ENCODE peak calls at places on chromosomes 16 and 17, in five cellular contexts. K, B, W, C and A are unnamed samples.

GRCh38 chr16:85878875-85879274 is 20.1 kb upstream of the IRF8 start:
- DNase-seq in K (no peak), C (no peak), B (no peak), W (no peak), A (no peak)

GRCh38 chr17:19418312-19418992 is 7.4 kb downstream of the RNF112 start:
- DNase-seq in C (peak), B (no peak), W (no peak), K (no peak), A (no peak)

GRCh38 chr16:86221085-86221484 is 289.2 kb upstream of the FOXF1 start:
- DNase-seq in C (peak), W (no peak), K (no peak), B (no peak), A (no peak)

GRCh38 chr17:39661044-39661406 is 4.1 kb upstream of the TCAP start:
- DNase-seq in W (no peak), K (no peak), C (no peak), B (no peak), A (no peak)

GRCh38 chr17:4020096-4020495 is 55.9 kb upstream of the ATP2A3 start:
- DNase-seq in C (no peak), K (no peak), B (no peak), W (no peak), A (no peak)

GRCh38 chr17:28727727-28728363 is 743 bp upstream of the NEK8 start:
- DNase-seq in C (peak), K (peak), B (peak), W (no peak), A (peak)

GRCh38 chr16:15897834-15898254 is 9.4 kb upstream of the CEP20 start:
- DNase-seq in C (no peak), B (peak), W (no peak), K (no peak), A (peak)

GRCh38 chr17:28889996-28890395 is 7.5 kb downstream of the FLOT2 start:
- DNase-seq in W (no peak), K (no peak), C (no peak), B (no peak), A (no peak)

GRCh38 chr16:46949216-46949892 is 24.1 kb downstream of the DNAJA2 start:
- DNase-seq in K (no peak), W (no peak), C (no peak), B (peak), A (no peak)

GRCh38 chr16:12089492-12090161 is 113.1 kb downstream of the SNX29 start:
- DNase-seq in K (no peak), W (no peak), C (peak), B (no peak), A (peak)

GRCh38 chr17:13947499-13947898 is 121.8 kb upstream of the COX10 start:
- DNase-seq in C (no peak), B (no peak), W (no peak), K (no peak), A (no peak)

GRCh38 chr16:53886482-53887378 is 182.8 kb downstream of the FTO start:
- DNase-seq in K (no peak), B (no peak), C (no peak), W (no peak), A (no peak)

GRCh38 chr17:61314368-61315078 is 85.1 kb upstream of the TBX2 start:
- DNase-seq in C (peak), K (peak), W (no peak), B (no peak), A (no peak)

GRCh38 chr16:56874800-56875199 is 9.8 kb downstream of the SLC12A3 start:
- DNase-seq in W (no peak), K (peak), C (no peak), B (no peak), A (no peak)

GRCh38 chr16:9126609-9127008 is 35.2 kb downstream of the HAPSTR1 start:
- DNase-seq in C (no peak), W (no peak), K (no peak), B (no peak), A (no peak)

GRCh38 chr16:9125658-9126492 is 34.4 kb downstream of the HAPSTR1 start:
- DNase-seq in C (peak), K (no peak), B (no peak), W (no peak), A (no peak)

GRCh38 chr16:9123871-9124270 is 32.4 kb downstream of the HAPSTR1 start:
- DNase-seq in C (peak), B (peak), W (no peak), K (no peak), A (no peak)

GRCh38 chr16:9124444-9124843 is 33.0 kb downstream of the HAPSTR1 start:
- DNase-seq in C (peak), B (no peak), W (no peak), K (no peak), A (no peak)

GRCh38 chr16:9124908-9125584 is 33.6 kb downstream of the HAPSTR1 start:
- DNase-seq in B (no peak), W (no peak), K (no peak), C (peak), A (no peak)
- TF ChIP-seq CTCF in B (no peak), W (no peak), K (peak), C (no peak), A (no peak)

GRCh38 chr17:75182569-75183436 is at the start of gene SUMO2:
- DNase-seq in C (peak), K (peak), W (peak), B (peak), A (peak)
- TF ChIP-seq CTCF in C (peak), K (no peak), W (no peak), B (peak), A (no peak)

GRCh38 chr16:20942271-20942670 is 41.7 kb downstream of the LYRM1 start:
- DNase-seq in B (no peak), C (no peak), W (no peak), K (no peak), A (no peak)

GRCh38 chr16:20940864-20941634 is 40.5 kb downstream of the LYRM1 start:
- DNase-seq in B (no peak), C (no peak), K (no peak), W (no peak), A (no peak)

GRCh38 chr16:20946015-20946629 is 45.6 kb downstream of the LYRM1 start:
- DNase-seq in B (no peak), W (no peak), C (no peak), K (no peak), A (no peak)

GRCh38 chr16:20941635-20941926 is 41.0 kb downstream of the LYRM1 start:
- DNase-seq in K (no peak), C (no peak), B (no peak), W (no peak), A (no peak)

GRCh38 chr16:20944861-20945390 is 44.4 kb downstream of the LYRM1 start:
- DNase-seq in B (no peak), C (no peak), W (no peak), K (no peak), A (no peak)
- TF ChIP-seq CTCF in B (peak), C (peak), W (no peak), K (no peak), A (no peak)

GRCh38 chr17:75614006-75614405 is 19.2 kb upstream of the SMIM5 start:
- DNase-seq in W (no peak), B (no peak), K (peak), C (no peak), A (no peak)
- TF ChIP-seq CTCF in W (no peak), B (peak), K (peak), C (no peak), A (no peak)

GRCh38 chr17:44219126-44219635 is 294 bp downstream of the UBTF start:
- DNase-seq in K (peak), W (no peak), C (peak), B (peak), A (peak)
- TF ChIP-seq CTCF in K (peak), W (no peak), C (peak), B (no peak), A (no peak)

GRCh38 chr17:78174332-78174869 is 6.0 kb downstream of the SYNGR2 start:
- DNase-seq in W (no peak), B (no peak), K (no peak), C (peak), A (no peak)
- TF ChIP-seq CTCF in W (no peak), B (peak), K (no peak), C (peak), A (no peak)

DNA sequence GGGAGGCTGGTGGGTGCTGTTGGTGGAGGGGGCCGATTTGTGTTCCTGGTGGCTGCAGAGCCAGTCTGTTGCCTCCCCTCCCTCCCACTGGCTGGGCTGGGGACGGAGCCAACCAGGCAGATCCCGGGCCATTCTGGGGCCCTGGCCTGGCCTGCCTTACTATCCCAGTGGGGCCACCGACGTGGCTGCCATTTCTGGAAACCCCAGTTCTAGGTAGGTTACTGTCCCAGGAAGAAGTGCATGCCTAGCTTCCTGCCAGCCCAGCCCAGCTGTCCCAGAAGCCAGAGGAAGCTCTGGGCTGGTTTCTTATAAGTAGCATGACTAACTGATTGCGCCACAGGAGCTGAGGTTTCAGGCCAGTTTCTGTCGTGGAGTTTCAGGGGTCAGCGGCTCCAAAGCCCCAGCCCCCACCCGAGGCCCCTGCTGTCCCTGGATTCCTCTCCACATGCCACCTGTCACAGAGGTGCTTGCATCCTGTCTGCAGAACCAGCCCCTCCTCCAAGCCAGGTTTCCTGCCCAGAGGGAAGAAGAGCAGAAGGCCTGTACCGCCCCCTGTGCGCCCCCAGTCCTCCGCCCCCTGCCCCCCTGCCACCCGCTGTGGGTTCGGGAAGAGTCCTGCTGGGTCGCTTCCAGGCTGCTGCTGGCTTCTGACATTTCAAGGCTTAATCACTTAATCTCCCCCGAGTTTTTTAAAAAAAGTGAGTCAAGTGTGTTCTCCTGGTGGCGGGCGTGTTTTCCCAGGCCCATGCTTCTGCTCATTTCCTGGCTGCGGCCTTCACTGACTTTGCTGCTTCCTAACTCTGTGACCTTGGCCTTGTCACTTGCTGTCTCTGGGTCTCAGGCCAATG is 13.2 kb downstream of the IL4R start:
- DNase-seq in K (peak), W (peak), C (peak), B (peak), A (no peak)
- TF ChIP-seq CTCF in K (no peak), W (no peak), C (no peak), B (no peak), A (no peak)

GRCh38 chr17:41523225-41523593 is 4.5 kb upstream of the KRT15 start:
- DNase-seq in W (no peak), B (no peak), C (no peak), K (no peak), A (no peak)

GRCh38 chr17:41519501-41520224 is 973 bp upstream of the KRT15 start:
- DNase-seq in C (no peak), W (no peak), K (no peak), B (no peak), A (no peak)

GRCh38 chr17:41522301-41523224 is 3.9 kb upstream of the KRT15 start:
- DNase-seq in W (no peak), K (no peak), C (no peak), B (no peak), A (no peak)

GRCh38 chr17:41520821-41521521 is 2.3 kb upstream of the KRT15 start:
- DNase-seq in C (no peak), K (peak), B (no peak), W (no peak), A (no peak)

GRCh38 chr17:41521574-41522261 is 3.0 kb upstream of the KRT15 start:
- DNase-seq in W (no peak), C (no peak), B (no peak), K (no peak), A (no peak)
- TF ChIP-seq CTCF in W (no peak), C (no peak), B (no peak), K (no peak), A (no peak)